ENCODE peak calls at places on chromosomes 11 and 22, in nine cellular contexts. W is neural crest cell, E is sciatic nerve, X is WTC11, K is mammary epithelial cell, M is IMR-90, H is HTR-8/SVneo, U is iris pigment epithelial cell, D is GM19239. F is an unnamed sample.

GRCh38 chr22:35172452-35172851 is 84.8 kb upstream of the HMGXB4 start:
- DNase-seq in W (no peak), E (no peak), X (no peak), K (no peak), M (no peak), H (no peak), U (no peak), D (no peak), F (no peak)

GRCh38 chr22:33785283-33785991 is 134.8 kb downstream of the LARGE1 start:
- DNase-seq in W (no peak), E (no peak), X (no peak), K (peak; percentile 91), M (peak; percentile 88), H (no peak), U (peak; percentile 11), D (no peak), F (no peak)

GRCh38 chr11:12433571-12434061 is 56.2 kb downstream of the PARVA start:
- DNase-seq in W (no peak), E (no peak), X (no peak), K (no peak), M (peak; percentile 98), H (no peak), U (peak; percentile 82), D (no peak), F (no peak)

GRCh38 chr11:63023851-63024648 is 8.4 kb upstream of the SLC22A8 start:
- DNase-seq in W (peak; percentile 98), E (peak; percentile 95), X (peak; percentile 91), K (peak; percentile 52), M (peak; percentile 61), H (peak; percentile 77), U (peak; percentile 62), D (peak; percentile 75), F (peak; percentile 57)

GRCh38 chr11:15901046-15901445 is 455.3 kb downstream of the SOX6 start:
- DNase-seq in W (no peak), E (no peak), X (no peak), K (no peak), M (no peak), H (no peak), U (no peak), D (no peak), F (no peak)

GRCh38 chr11:117374316-117374715 is 46.7 kb downstream of the CEP164 start:
- DNase-seq in W (no peak), E (no peak), X (no peak), K (no peak), M (no peak), H (no peak), U (no peak), D (no peak), F (no peak)

GRCh38 chr11:112200252-112200651 is 24.9 kb downstream of the BCO2 start:
- DNase-seq in W (no peak), E (no peak), X (no peak), K (no peak), M (no peak), H (no peak), U (no peak), D (no peak), F (no peak)

GRCh38 chr11:1935156-1936071 is 11.7 kb upstream of the MRPL23 start:
- DNase-seq in W (no peak), E (peak; percentile 57), X (no peak), K (no peak), M (no peak), H (no peak), U (no peak), D (no peak), F (no peak)

GRCh38 chr11:44955019-44955738 is 4.5 kb upstream of the TP53I11 start:
- DNase-seq in W (no peak), E (no peak), X (no peak), K (no peak), M (peak; percentile 92), H (peak; percentile 89), U (peak; percentile 88), D (no peak), F (peak; percentile 28)

GRCh38 chr22:37164535-37164887 is 14.8 kb upstream of the IL2RB start:
- DNase-seq in W (no peak), E (no peak), X (no peak), K (no peak), M (no peak), H (no peak), U (no peak), D (peak; percentile 31), F (no peak)

GRCh38 chr22:19795617-19796008 is 35.0 kb downstream of the TBX1 start:
- DNase-seq in W (no peak), E (no peak), X (no peak), K (no peak), M (peak; percentile 34), H (no peak), U (peak; percentile 13), D (no peak), F (no peak)

GRCh38 chr11:65552413-65552951 is 5.7 kb downstream of the LTBP3 start:
- DNase-seq in W (no peak), E (no peak), X (no peak), K (no peak), M (no peak), H (no peak), U (no peak), D (no peak), F (no peak)

GRCh38 chr11:77188323-77188911 is 60.4 kb downstream of the MYO7A start:
- DNase-seq in W (peak; percentile 81), E (peak; percentile 92), X (peak; percentile 83), K (peak; percentile 56), M (peak; percentile 75), H (peak; percentile 91), U (peak; percentile 72), D (peak; percentile 86), F (peak; percentile 53)

GRCh38 chr22:29269731-29270474 is 1.8 kb downstream of the EWSR1 start:
- DNase-seq in W (no peak), E (no peak), X (no peak), K (peak; percentile 2), M (peak; percentile 12), H (no peak), U (peak; percentile 40), D (no peak), F (no peak)

GRCh38 chr11:131512228-131512627 is 141.8 kb downstream of the NTM start:
- DNase-seq in W (no peak), E (no peak), X (no peak), K (no peak), M (no peak), H (no peak), U (no peak), D (no peak), F (no peak)

GRCh38 chr11:2975594-2975993 is 16.5 kb downstream of the NAP1L4 start:
- DNase-seq in W (no peak), E (no peak), X (no peak), K (no peak), M (peak; percentile 37), H (peak; percentile 40), U (peak; percentile 49), D (no peak), F (no peak)

GRCh38 chr11:64607381-64608259 is 16.6 kb downstream of the SLC22A12 start:
- DNase-seq in W (no peak), E (no peak), X (no peak), K (no peak), M (peak; percentile 5), H (no peak), U (peak; percentile 35), D (no peak), F (no peak)

F was measured in foreskin melanocyte.